ENCODE peak calls at places on chromosome 7, in nine cellular contexts. J is psoas muscle, V is fibroblast of lung, H is Panc1, A is heart right ventricle, F is right atrium auricular region, I is neuronal stem cell, X is colonic mucosa, S is aorta. C is an unnamed sample. For H3K4me1, the result is how much of the 10 kb centered on the place peaks cover.

GRCh38 chr7:139958599-139959380 is 104.0 kb downstream of the PARP12 start:
- DNase-seq in H (no peak), S (no peak), F (no peak), I (no peak), A (no peak), X (no peak), V (peak), J (no peak), C (no peak)

GRCh38 chr7:153452661-153453060 is 599.5 kb upstream of the DPP6 start:
- DNase-seq in A (no peak), S (no peak), H (no peak), J (no peak), V (no peak), X (no peak), F (no peak), I (no peak), C (no peak)

GRCh38 chr7:51366930-51367613 is 50.5 kb upstream of the COBL start:
- DNase-seq in A (peak), F (no peak), I (peak), H (no peak), J (no peak), X (peak), S (no peak), V (peak), C (peak)

GRCh38 chr7:4692055-4692454 is 10.0 kb downstream of the FOXK1 start:
- DNase-seq in F (no peak), V (no peak), S (no peak), H (no peak), A (no peak), J (no peak), I (no peak), X (no peak), C (no peak)

GRCh38 chr7:85773116-85773783 is 586.4 kb upstream of the SEMA3D start:
- DNase-seq in J (no peak), I (no peak), V (peak), X (no peak), F (no peak), S (no peak), H (no peak), A (no peak), C (no peak)

GRCh38 chr7:141220263-141220662 is 146.4 kb downstream of the TMEM178B start:
- DNase-seq in F (no peak), A (no peak), S (no peak), I (no peak), H (no peak), X (no peak), J (no peak), V (peak), C (no peak)

GRCh38 chr7:129499915-129500463 is 2.3 kb upstream of the SMKR1 start:
- DNase-seq in A (no peak), F (peak), H (no peak), V (no peak), X (no peak), J (no peak), I (no peak), S (no peak), C (no peak)

GRCh38 chr7:92652536-92652935 is 62.3 kb upstream of the FAM133B start:
- DNase-seq in I (no peak), V (no peak), S (no peak), A (no peak), J (no peak), H (no peak), X (no peak), F (no peak), C (peak)

GRCh38 chr7:128801667-128802066 is 9.9 kb downstream of the CCDC136 start:
- DNase-seq in I (no peak), V (no peak), X (no peak), H (no peak), F (no peak), J (no peak), A (no peak), S (no peak), C (no peak)

GRCh38 chr7:79084423-79084822 is 369.0 kb downstream of the MAGI2 start:
- DNase-seq in H (no peak), F (no peak), A (no peak), X (no peak), I (no peak), V (peak), S (no peak), J (no peak), C (no peak)

GRCh38 chr7:151138541-151138910 is 29.0 kb downstream of the GBX1 start:
- DNase-seq in F (no peak), J (peak), H (no peak), I (no peak), X (no peak), V (no peak), A (no peak), S (peak), C (no peak)

GRCh38 chr7:128135275-128136214 is 104.3 kb upstream of the LRRC4 start:
- DNase-seq in X (peak), F (peak), S (peak), H (no peak), I (peak), V (peak), A (peak), J (peak), C (peak)

GRCh38 chr7:155223503-155223902 is 74.2 kb upstream of the INSIG1 start:
- DNase-seq in I (no peak), S (peak), F (no peak), J (no peak), A (no peak), V (no peak), H (no peak), X (no peak), C (no peak)

GRCh38 chr7:30330134-30331111 is 46.0 kb downstream of the ZNRF2 start:
- DNase-seq in H (no peak), S (no peak), X (no peak), A (no peak), J (no peak), I (no peak), V (peak), F (no peak), C (no peak)

GRCh38 chr7:93906267-93906666 is at the start of gene GNGT1:
- DNase-seq in I (no peak), A (no peak), S (no peak), V (no peak), J (no peak), F (no peak), X (no peak), H (no peak), C (no peak)

GRCh38 chr7:118072893-118073674 is 110.9 kb upstream of the LSM8 start:
- DNase-seq in J (no peak), S (no peak), I (no peak), F (no peak), A (no peak), X (no peak), V (no peak), H (no peak), C (no peak)

GRCh38 chr7:136399378-136399777 is 422.2 kb upstream of the MTPN start:
- DNase-seq in F (no peak), V (no peak), X (no peak), I (no peak), J (no peak), H (no peak), S (no peak), A (no peak), C (no peak)

GRCh38 chr7:6497994-6498393 is 50.2 kb upstream of the DAGLB start:
- DNase-seq in X (no peak), F (no peak), H (no peak), V (no peak), J (no peak), A (no peak), S (no peak), I (no peak), C (no peak)

GRCh38 chr7:27184342-27185012 is 555 bp downstream of the HOXA11 start:
- DNase-seq in S (peak), A (no peak), V (peak), J (peak), I (no peak), X (no peak), H (no peak), F (no peak), C (no peak)

GRCh38 chr7:74657692-74658170 is at the start of gene GTF2I:
- DNase-seq in I (peak), H (no peak), V (no peak), A (no peak), S (no peak), J (no peak), F (no peak), X (peak), C (no peak)

GRCh38 chr7:139617074-139617473 is 93.6 kb downstream of the CLEC2L start:
- DNase-seq in X (no peak), I (no peak), A (no peak), J (no peak), V (no peak), H (no peak), S (no peak), F (no peak), C (no peak)

GRCh38 chr7:124762611-124763143 is 2.9 kb downstream of the GPR37 start:
- DNase-seq in A (no peak), H (no peak), F (no peak), I (no peak), S (no peak), X (peak), V (no peak), J (no peak), C (peak)

GRCh38 chr7:553637-554111 is 34.0 kb upstream of the PDGFA start:
- DNase-seq in V (no peak), S (no peak), A (no peak), F (no peak), I (no peak), H (no peak), J (no peak), X (no peak), C (no peak)

GRCh38 chr7:15041226-15041625 is 138.7 kb upstream of the DGKB start:
- DNase-seq in I (no peak), F (no peak), H (no peak), S (no peak), A (no peak), X (no peak), V (peak), J (no peak), C (no peak)

GRCh38 chr7:117165656-117166055 is 157.2 kb downstream of the WNT2 start:
- DNase-seq in A (peak), X (no peak), J (no peak), I (no peak), F (no peak), H (no peak), S (no peak), V (no peak), C (no peak)

GRCh38 chr7:25988640-25989039 is 163.4 kb upstream of the NFE2L3 start:
- DNase-seq in H (no peak), A (no peak), S (no peak), J (no peak), X (no peak), V (no peak), F (no peak), I (no peak), C (no peak)

GRCh38 chr7:5699467-5699866 is 82.0 kb downstream of the RNF216 start:
- DNase-seq in F (no peak), A (no peak), S (no peak), V (peak), I (no peak), J (no peak), X (no peak), H (no peak), C (no peak)

GRCh38 chr7:112986256-112987031 is 100.2 kb downstream of the GPR85 start:
- DNase-seq in X (no peak), F (no peak), H (no peak), S (no peak), V (peak), A (no peak), J (no peak), I (no peak), C (no peak)
- H3K4me1 ChIP-seq in X (under half), F (under half), H (under half), S (under half), V (under half), A (under half), J (under half), I (under half), C (under half)

DNA sequence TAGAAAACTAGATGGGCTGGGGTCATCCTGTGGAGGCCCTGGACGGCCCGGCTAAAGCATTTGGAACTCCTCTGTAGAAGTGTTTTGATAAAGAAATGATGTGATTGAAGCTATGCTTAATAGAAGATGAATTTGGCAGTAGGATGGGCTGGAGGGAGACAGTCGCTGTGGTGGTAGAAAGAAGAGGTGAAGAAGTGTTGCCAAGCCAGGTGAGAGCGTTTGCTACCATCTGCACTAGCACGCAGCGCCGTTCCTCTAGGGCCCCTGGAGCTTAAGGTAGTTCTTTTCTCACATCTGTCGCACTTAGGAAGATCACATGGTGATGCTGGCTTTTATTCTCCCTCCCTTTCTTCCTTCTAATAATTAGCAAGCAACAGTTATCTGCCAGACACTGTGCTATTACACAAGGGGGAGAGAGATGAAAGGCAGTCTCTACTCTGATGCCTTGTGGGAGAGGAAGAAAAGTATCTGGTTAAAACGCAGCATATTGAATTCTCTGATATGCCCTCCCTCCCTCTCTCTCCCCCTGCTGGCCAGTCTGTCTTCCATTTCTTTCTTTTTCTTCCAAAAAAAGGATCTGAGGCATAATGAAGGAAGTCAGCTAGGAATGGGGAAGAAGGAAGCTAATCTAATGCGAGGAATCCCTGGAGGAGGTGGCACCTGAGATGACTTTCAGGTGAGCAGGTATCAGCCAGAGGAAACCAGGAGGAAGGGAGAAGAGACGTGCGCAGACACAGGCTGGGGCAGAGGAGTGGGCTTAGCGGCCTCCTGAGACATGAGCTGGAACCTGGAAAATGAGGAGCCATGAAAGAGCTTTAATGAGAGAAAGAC is 162.3 kb upstream of the KLF14 start:
- DNase-seq in I (no peak), S (no peak), A (no peak), X (no peak), V (peak), H (peak), J (no peak), F (no peak), C (no peak)
- H3K4me1 ChIP-seq in I (under half), S (under half), A (half or more), X (under half), V (under half), H (half or more), J (half or more), F (under half), C (under half)

DNA sequence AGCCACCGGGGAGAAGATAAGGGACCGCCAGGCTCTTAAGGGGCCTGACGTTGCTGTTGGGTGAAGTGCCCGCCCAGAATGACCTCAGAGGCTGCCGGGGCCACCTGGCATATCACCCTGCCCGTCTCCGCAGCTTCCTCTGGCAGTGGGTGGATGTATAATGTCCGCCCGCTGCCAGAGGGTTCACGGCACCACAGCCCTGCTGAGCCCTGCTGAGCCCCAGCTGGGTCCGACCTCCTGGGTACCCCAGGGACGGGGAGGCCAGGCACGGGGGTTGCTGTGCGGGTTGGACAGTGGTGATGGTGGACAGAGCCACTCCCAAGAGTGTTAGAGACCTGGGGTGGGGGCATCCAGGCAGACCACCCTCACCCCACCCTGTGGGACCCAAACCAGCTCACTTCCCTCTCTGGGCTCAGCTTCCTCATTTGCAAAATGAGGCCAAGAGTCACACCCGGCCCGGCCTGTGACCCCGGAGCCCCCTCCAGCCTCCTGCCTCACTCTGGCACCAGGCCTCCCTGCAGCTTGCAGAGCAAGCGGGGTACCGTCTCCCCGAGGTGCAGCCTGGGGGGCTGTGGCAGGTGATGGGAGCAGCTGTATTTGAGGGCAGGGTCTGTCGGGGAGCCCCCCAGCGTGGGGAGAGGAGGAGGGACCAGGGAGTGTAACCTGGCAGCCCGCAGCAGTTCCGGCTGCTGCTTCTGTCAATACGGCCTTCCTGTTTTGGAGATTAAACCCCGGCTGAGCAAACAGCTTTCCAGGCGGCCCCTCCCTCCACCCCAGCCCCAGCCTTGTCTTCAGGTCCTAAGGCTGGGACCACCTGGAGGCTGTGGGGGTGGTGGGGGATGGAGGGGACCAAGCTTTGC is 8.4 kb upstream of the LFNG start:
- DNase-seq in H (no peak), F (no peak), A (no peak), I (no peak), J (peak), V (no peak), X (peak), S (no peak), C (no peak)
- H3K4me1 ChIP-seq in H (under half), F (under half), A (half or more), I (under half), J (under half), V (under half), X (under half), S (under half), C (under half)

GRCh38 chr7:132743974-132744373 is 167.7 kb upstream of the PLXNA4 start:
- DNase-seq in I (no peak), S (no peak), X (no peak), V (no peak), H (no peak), J (no peak), F (no peak), A (no peak), C (no peak)
- H3K4me1 ChIP-seq in I (under half), S (under half), X (under half), V (under half), H (under half), J (under half), F (under half), A (under half), C (under half)

DNA sequence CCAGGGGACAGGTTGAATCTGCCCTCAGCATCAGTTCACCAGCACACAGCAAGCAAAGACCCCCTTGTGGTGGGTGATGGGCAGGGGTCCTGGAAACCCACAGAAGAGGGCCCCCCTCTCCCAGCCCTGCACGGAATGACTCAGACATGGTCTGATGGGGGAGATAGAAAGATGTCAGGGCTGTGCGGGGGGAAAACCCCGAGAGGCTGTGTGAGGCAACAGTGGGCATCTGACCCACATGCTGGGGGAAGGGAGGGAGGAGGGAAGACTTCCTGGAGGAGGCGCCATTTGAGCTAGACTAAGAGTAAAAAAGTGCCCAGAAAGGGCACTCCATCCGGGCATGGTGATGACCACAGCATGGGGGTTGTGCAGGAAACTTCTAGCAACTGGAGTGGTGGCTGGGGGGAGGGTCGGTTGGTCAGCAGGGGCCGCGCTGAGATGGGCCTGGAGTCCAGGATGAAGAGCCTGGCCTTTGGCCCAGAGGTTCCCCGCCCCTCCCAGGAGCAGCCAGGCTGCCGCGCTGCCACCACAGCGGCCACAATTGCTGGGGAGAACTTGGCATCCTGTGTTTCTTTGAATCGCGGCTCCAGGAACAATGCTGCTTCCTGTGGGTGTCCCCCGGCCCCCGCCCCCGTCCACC is 2.5 kb downstream of the LFNG start:
- DNase-seq in H (no peak), V (peak), I (no peak), X (peak), S (no peak), J (no peak), A (peak), F (no peak), C (no peak)
- H3K4me1 ChIP-seq in H (half or more), V (under half), I (half or more), X (under half), S (under half), J (under half), A (half or more), F (under half), C (half or more)

GRCh38 chr7:45027774-45028114 is 27.7 kb downstream of the CCM2 start:
- DNase-seq in X (no peak), I (no peak), V (no peak), F (no peak), J (no peak), A (no peak), S (no peak), H (no peak), C (no peak)

GRCh38 chr7:45028138-45028919 is 28.3 kb downstream of the CCM2 start:
- DNase-seq in H (no peak), S (no peak), X (no peak), J (no peak), A (no peak), V (no peak), F (no peak), I (no peak), C (no peak)

GRCh38 chr7:45031829-45032228 is 31.8 kb downstream of the CCM2 start:
- DNase-seq in V (no peak), H (no peak), J (no peak), I (no peak), S (no peak), X (no peak), F (no peak), A (no peak), C (no peak)

GRCh38 chr7:45026984-45027773 is 27.2 kb downstream of the CCM2 start:
- DNase-seq in H (no peak), I (no peak), F (no peak), J (no peak), S (no peak), X (no peak), V (peak), A (no peak), C (no peak)

GRCh38 chr7:45028920-45029344 is 28.9 kb downstream of the CCM2 start:
- DNase-seq in F (no peak), J (no peak), A (no peak), X (no peak), I (no peak), H (no peak), S (no peak), V (no peak), C (no peak)
- H3K4me1 ChIP-seq in F (under half), J (under half), A (under half), X (under half), I (under half), H (under half), S (under half), V (under half), C (under half)

GRCh38 chr7:91565499-91566331 is 301.5 kb downstream of the FZD1 start:
- DNase-seq in H (no peak), I (no peak), F (no peak), S (no peak), A (no peak), J (no peak), V (peak), X (no peak), C (peak)
- H3K4me1 ChIP-seq in H (under half), I (under half), F (under half), S (under half), A (under half), J (under half), V (under half), X (under half), C (under half)

DNA sequence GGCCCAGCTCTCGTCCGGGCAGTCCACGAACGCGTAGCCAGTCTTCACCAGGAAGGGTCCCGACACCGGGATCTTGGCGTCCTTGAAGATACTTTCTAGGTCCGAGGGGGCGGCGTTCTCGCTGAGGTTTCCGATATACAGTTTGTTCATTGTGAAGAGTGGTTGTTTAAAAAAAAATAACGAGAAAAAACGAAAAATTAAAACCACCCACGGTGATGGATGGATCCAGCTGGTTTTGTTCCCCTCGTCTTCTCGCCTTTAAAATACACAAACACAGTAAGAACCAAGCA is 385 bp downstream of the IGF2BP3 start:
- DNase-seq in J (no peak), S (no peak), A (no peak), X (no peak), F (no peak), I (peak), H (no peak), V (no peak), C (no peak)
- H3K4me1 ChIP-seq in J (under half), S (under half), A (under half), X (under half), F (under half), I (under half), H (under half), V (under half), C (under half)

C was measured in hepatocyte.